ENCODE peak calls at places on chromosome 21, in five cellular contexts. K, W, D, O and S are unnamed samples. For H3K36me3 and H3K4me1, the result is how much of the 10 kb centered on the place peaks cover.

GRCh38 chr21:39647476-39647875 is 34.7 kb downstream of the B3GALT5 start:
- DNase-seq in O (no peak), K (no peak), W (no peak), D (no peak), S (no peak)

GRCh38 chr21:43343095-43343991 is 83.6 kb downstream of the SIK1 start:
- DNase-seq in D (no peak), O (no peak), W (no peak), K (no peak), S (no peak)

GRCh38 chr21:41768371-41769042 is 1.7 kb upstream of the RIPK4 start:
- DNase-seq in O (no peak), K (peak), W (peak), D (no peak), S (no peak)

GRCh38 chr21:18373631-18374030 is 30.0 kb downstream of the TMPRSS15 start:
- DNase-seq in W (no peak), D (no peak), K (no peak), O (no peak), S (no peak)

GRCh38 chr21:24045775-24046215 is 1561.5 kb downstream of the MRPL39 start:
- DNase-seq in W (peak), K (peak), O (peak), D (peak), S (peak)

GRCh38 chr21:39736716-39737115 is 8.3 kb upstream of the IGSF5 start:
- DNase-seq in W (no peak), O (no peak), D (no peak), K (no peak), S (no peak)

GRCh38 chr21:43793243-43793642 is 3.9 kb downstream of the RRP1 start:
- DNase-seq in K (no peak), O (no peak), W (no peak), D (no peak), S (no peak)

GRCh38 chr21:28851645-28852044 is 141.0 kb downstream of the LTN1 start:
- DNase-seq in W (no peak), K (no peak), D (no peak), O (no peak), S (no peak)

GRCh38 chr21:38841472-38841871 is 35.7 kb downstream of the ETS2 start:
- DNase-seq in K (no peak), W (peak), O (no peak), D (no peak), S (no peak)

GRCh38 chr21:31538821-31539220 is 120.7 kb upstream of the SOD1 start:
- DNase-seq in W (no peak), D (no peak), O (no peak), K (peak), S (no peak)

GRCh38 chr21:27366846-27367245 is 400.0 kb upstream of the ADAMTS5 start:
- DNase-seq in O (no peak), D (no peak), W (peak), K (no peak), S (no peak)

GRCh38 chr21:34227386-34227852 is 136.4 kb upstream of the KCNE2 start:
- DNase-seq in K (peak), D (no peak), W (no peak), O (no peak), S (peak)
- H3K36me3 ChIP-seq in K (under half), D (under half), W (under half), O (under half), S (under half)

GRCh38 chr21:36708512-36709029 is 9.7 kb downstream of the SIM2 start:
- DNase-seq in K (peak), O (no peak), D (no peak), W (no peak), S (no peak)

GRCh38 chr21:36709030-36709867 is 10.3 kb downstream of the SIM2 start:
- DNase-seq in K (peak), D (no peak), W (no peak), O (no peak), S (no peak)

GRCh38 chr21:36706482-36706852 is 7.6 kb downstream of the SIM2 start:
- DNase-seq in D (no peak), W (no peak), K (peak), O (no peak), S (no peak)

GRCh38 chr21:36706951-36707762 is 8.2 kb downstream of the SIM2 start:
- DNase-seq in K (peak), O (no peak), D (no peak), W (peak), S (no peak)

GRCh38 chr21:36707763-36708511 is 9.0 kb downstream of the SIM2 start:
- DNase-seq in W (no peak), D (no peak), K (peak), O (no peak), S (no peak)
- H3K4me1 ChIP-seq in W (under half), D (under half), K (under half), O (under half), S (under half)

GRCh38 chr21:36388076-36388475 is 2.9 kb downstream of the CHAF1B start:
- DNase-seq in W (no peak), K (no peak), O (no peak), D (no peak), S (no peak)

GRCh38 chr21:36385233-36385908 is at the start of gene CHAF1B:
- DNase-seq in K (peak), O (peak), D (peak), W (peak), S (peak)

GRCh38 chr21:36385909-36386642 is 884 bp downstream of the CHAF1B start:
- DNase-seq in W (peak), O (no peak), D (no peak), K (no peak), S (no peak)

GRCh38 chr21:36381841-36382589 is 3.2 kb upstream of the CHAF1B start:
- DNase-seq in K (no peak), D (no peak), O (no peak), W (peak), S (no peak)

GRCh38 chr21:36384885-36385232 is 333 bp upstream of the CHAF1B start:
- DNase-seq in K (no peak), O (no peak), D (no peak), W (no peak), S (no peak)
- H3K27ac ChIP-seq in K (no peak), O (peak), D (no peak), W (no peak), S (no peak)

DNA sequence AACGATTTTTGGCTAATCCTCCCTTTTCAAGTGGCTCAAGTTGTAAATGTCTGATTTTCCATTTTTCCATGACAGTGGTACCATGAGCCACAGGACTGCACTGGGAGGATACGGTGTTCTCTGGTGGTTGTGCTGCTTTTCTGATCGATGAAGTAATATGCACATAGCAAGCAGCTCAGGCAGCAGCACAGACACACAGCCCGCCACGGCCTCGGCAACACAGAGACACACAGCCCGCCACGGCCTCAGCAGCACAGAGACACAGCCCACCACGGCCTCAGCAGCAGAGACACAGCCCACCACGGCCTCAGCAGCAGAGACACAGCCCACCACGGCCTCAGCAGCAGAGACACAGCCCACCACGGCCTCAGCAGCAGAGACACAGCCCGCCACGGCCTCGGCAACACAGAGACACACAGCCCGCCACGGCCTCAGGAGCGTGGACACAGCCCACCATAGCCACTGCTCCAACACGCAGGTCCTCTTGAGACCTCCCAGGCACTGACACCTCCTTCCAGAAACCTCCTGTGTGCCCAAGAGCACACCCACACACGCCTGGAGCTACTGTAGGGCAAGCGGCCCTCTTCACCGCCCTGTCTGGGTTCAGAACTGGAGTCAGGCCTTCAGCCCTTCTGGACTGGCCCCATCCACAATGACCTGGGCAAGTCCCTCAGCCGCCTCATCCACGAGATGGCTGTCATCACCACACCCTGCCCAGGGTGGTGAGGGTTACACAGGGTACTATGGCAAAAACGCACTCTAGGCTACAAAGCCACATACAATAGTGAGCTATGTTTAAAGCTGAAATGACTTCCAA is 10.4 kb downstream of the PTTG1IP start:
- DNase-seq in O (no peak), D (no peak), W (no peak), K (peak), S (no peak)
- H3K36me3 ChIP-seq in O (under half), D (under half), W (under half), K (under half), S (under half)

DNA sequence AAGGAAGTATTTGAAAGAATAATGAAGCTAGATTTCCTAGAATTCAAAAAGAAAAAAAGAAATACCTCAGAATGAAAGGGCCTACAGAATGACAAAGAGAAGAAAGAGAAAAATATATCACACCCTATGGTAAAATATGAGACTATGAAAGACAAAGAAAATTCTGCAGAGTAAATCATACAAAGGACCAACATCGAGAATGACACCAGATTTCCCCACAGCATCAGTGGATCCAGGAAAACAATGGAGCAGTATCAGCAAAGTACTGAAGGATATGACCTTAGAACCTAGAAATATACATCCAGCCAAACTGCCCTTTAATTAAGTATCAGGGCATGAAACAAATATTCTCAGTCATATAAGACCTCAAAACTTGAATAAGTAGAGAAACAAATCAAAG is 21.2 kb upstream of the IFNAR2 start:
- DNase-seq in W (no peak), D (no peak), K (no peak), O (no peak), S (no peak)
- H3K4me1 ChIP-seq in W (under half), D (under half), K (under half), O (under half), S (under half)

DNA sequence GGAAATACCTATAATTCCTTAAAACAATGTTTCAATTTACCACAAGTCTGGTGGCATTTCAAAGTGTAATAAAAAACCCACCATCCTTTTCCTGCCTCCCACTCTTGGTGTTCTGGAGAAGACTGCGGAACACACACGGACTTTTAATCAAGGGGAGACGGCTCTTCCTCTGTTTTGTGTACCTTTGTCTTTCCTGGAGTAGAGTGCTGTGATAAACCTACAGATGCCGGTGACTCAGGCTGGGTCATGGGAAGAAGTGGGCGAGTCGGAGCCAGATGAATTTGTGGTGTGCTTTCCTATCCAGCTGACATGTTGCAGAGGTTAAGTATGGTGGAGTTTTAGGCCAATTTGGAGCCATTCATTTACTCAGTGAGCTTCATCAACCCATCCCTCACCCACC is 35.9 kb upstream of the MRPS6 start:
- DNase-seq in K (no peak), W (peak), D (no peak), O (no peak), S (no peak)
- H3K27ac ChIP-seq in K (no peak), W (peak), D (no peak), O (no peak), S (no peak)